ENCODE peak calls at places on chromosomes 13 and 19, in four cellular contexts. N is H1, B is K562, J is GM12878. S is an unnamed sample. For H3K4me1, the result is how much of the 10 kb centered on the place peaks cover.

GRCh38 chr13:28750187-28751045 is 31.6 kb upstream of the SLC46A3 start:
- DNase-seq in J (no peak), B (no peak), N (no peak), S (no peak)

GRCh38 chr19:6392219-6393073 is 518 bp downstream of the GTF2F1 start:
- DNase-seq in N (no peak), J (no peak), B (peak), S (no peak)

GRCh38 chr19:15289673-15290072 is 42.7 kb downstream of the BRD4 start:
- DNase-seq in N (no peak), J (no peak), B (no peak), S (no peak)

GRCh38 chr13:39215971-39216370 is 177.7 kb downstream of the NHLRC3 start:
- DNase-seq in J (no peak), N (no peak), B (no peak), S (no peak)

GRCh38 chr19:49506575-49507105 is 5.8 kb upstream of the FCGRT start:
- DNase-seq in J (no peak), B (peak), N (no peak), S (peak)

GRCh38 chr19:36686365-36687213 is 823 bp upstream of the ZNF567 start:
- DNase-seq in J (no peak), N (no peak), B (no peak), S (no peak)

GRCh38 chr19:36152061-36152885 is at the start of gene COX7A1:
- DNase-seq in B (peak), J (no peak), N (no peak), S (no peak)

GRCh38 chr13:31321457-31321856 is 121.7 kb downstream of the B3GLCT start:
- DNase-seq in J (no peak), B (no peak), N (no peak), S (no peak)

GRCh38 chr13:70457474-70457873 is 349.2 kb upstream of the KLHL1 start:
- DNase-seq in N (no peak), J (no peak), B (no peak), S (no peak)

GRCh38 chr13:96982672-96983071 is 11.6 kb downstream of the OXGR1 start:
- DNase-seq in B (no peak), J (no peak), N (no peak), S (no peak)

GRCh38 chr19:50762554-50762953 is 7.7 kb upstream of the GPR32 start:
- DNase-seq in N (no peak), J (no peak), B (no peak), S (no peak)

GRCh38 chr13:112879283-112879833 is 89.7 kb upstream of the MCF2L start:
- DNase-seq in J (no peak), N (no peak), B (no peak), S (no peak)

GRCh38 chr19:45508931-45509691 is 1.8 kb downstream of the VASP start:
- DNase-seq in J (peak), N (no peak), B (peak), S (no peak)

GRCh38 chr19:7657047-7657779 is 11.6 kb upstream of the RETN start:
- DNase-seq in B (no peak), J (no peak), N (no peak), S (no peak)

GRCh38 chr19:58047672-58048071 is 11.4 kb upstream of the ZNF135 start:
- DNase-seq in B (no peak), N (no peak), J (no peak), S (no peak)

GRCh38 chr13:19586904-19587634 is 25.7 kb upstream of the TPTE2 start:
- DNase-seq in B (peak), N (no peak), J (peak), S (no peak)

GRCh38 chr19:31783592-31783991 is 434.4 kb upstream of the TSHZ3 start:
- DNase-seq in J (no peak), N (no peak), B (no peak), S (no peak)

GRCh38 chr19:29526730-29527499 is 1.1 kb downstream of the VSTM2B start:
- DNase-seq in J (no peak), N (no peak), B (peak), S (no peak)

GRCh38 chr19:2783781-2784145 is 690 bp upstream of the SGTA start:
- DNase-seq in B (no peak), N (no peak), J (no peak), S (no peak)

GRCh38 chr13:77502104-77502720 is 33.3 kb upstream of the SCEL start:
- DNase-seq in J (no peak), N (no peak), B (no peak), S (no peak)

GRCh38 chr19:44657211-44657921 is 13.7 kb downstream of the PVR start:
- DNase-seq in J (no peak), N (no peak), B (peak), S (peak)

GRCh38 chr13:112510987-112511715 is 76.8 kb downstream of the TUBGCP3 start:
- DNase-seq in J (no peak), B (no peak), N (no peak), S (no peak)

GRCh38 chr13:29593605-29594297 is 1.7 kb downstream of the SLC7A1 start:
- DNase-seq in B (no peak), J (no peak), N (no peak), S (no peak)

GRCh38 chr19:28199323-28199722 is 1013.6 kb downstream of the UQCRFS1 start:
- DNase-seq in J (no peak), B (no peak), N (no peak), S (no peak)

GRCh38 chr13:76326343-76326742 is 559.9 kb downstream of the KCTD12 start:
- DNase-seq in J (no peak), N (no peak), B (no peak), S (no peak)

GRCh38 chr19:51168571-51169282 is 26.6 kb downstream of the SIGLEC7 start:
- DNase-seq in N (no peak), B (no peak), J (no peak), S (no peak)

GRCh38 chr19:45468159-45468651 is 409 bp downstream of the FOSB start:
- DNase-seq in N (no peak), B (no peak), J (no peak), S (no peak)

GRCh38 chr19:35851213-35852028 is 883 bp downstream of the NPHS1 start:
- DNase-seq in N (no peak), B (peak), J (no peak), S (no peak)

GRCh38 chr13:98239156-98240076 is 62.3 kb upstream of the RNF113B start:
- DNase-seq in J (no peak), B (no peak), N (peak), S (no peak)

GRCh38 chr19:39347332-39348227 is 5.4 kb downstream of the SAMD4B start:
- DNase-seq in J (no peak), B (no peak), N (no peak), S (no peak)

GRCh38 chr19:49556412-49557398 is 23.7 kb downstream of the NOSIP start:
- DNase-seq in B (no peak), N (peak), J (no peak), S (no peak)

GRCh38 chr19:48770223-48770622 is 14.9 kb downstream of the FGF21 start:
- DNase-seq in N (no peak), B (no peak), J (no peak), S (no peak)

GRCh38 chr13:97298816-97299215 is 76.7 kb downstream of the MBNL2 start:
- DNase-seq in N (no peak), B (no peak), J (no peak), S (no peak)

GRCh38 chr19:8571006-8571411 is 6.2 kb downstream of the MYO1F start:
- DNase-seq in J (no peak), N (no peak), B (no peak), S (no peak)

GRCh38 chr13:23392925-23393645 is 40.4 kb downstream of the SACS start:
- DNase-seq in B (no peak), J (no peak), N (no peak), S (no peak)

GRCh38 chr13:98520674-98521449 is 56.0 kb downstream of the STK24 start:
- DNase-seq in J (no peak), B (no peak), N (no peak), S (no peak)

GRCh38 chr13:104530741-104531140 is 1464.5 kb upstream of the SLC10A2 start:
- DNase-seq in B (no peak), J (no peak), N (no peak), S (no peak)

GRCh38 chr19:49042177-49042576 is 1.5 kb upstream of the CGB5 start:
- DNase-seq in J (no peak), N (no peak), B (no peak), S (no peak)

GRCh38 chr13:77265336-77265735 is 61.6 kb downstream of the MYCBP2 start:
- DNase-seq in J (no peak), N (no peak), B (no peak), S (no peak)

GRCh38 chr13:93700115-93700514 is 473.5 kb downstream of the GPC6 start:
- DNase-seq in J (no peak), B (no peak), N (no peak), S (no peak)

GRCh38 chr13:93698016-93698613 is 471.5 kb downstream of the GPC6 start:
- DNase-seq in J (no peak), B (no peak), N (no peak), S (no peak)
- TF ChIP-seq ZNF274 in J (no peak), B (no peak), N (no peak), S (no peak)

GRCh38 chr19:1438933-1439358 is 750 bp downstream of the RPS15 start:
- DNase-seq in B (no peak), J (no peak), N (no peak), S (no peak)
- H3K4me1 ChIP-seq in B (half or more), J (under half), N (under half), S (under half)

DNA sequence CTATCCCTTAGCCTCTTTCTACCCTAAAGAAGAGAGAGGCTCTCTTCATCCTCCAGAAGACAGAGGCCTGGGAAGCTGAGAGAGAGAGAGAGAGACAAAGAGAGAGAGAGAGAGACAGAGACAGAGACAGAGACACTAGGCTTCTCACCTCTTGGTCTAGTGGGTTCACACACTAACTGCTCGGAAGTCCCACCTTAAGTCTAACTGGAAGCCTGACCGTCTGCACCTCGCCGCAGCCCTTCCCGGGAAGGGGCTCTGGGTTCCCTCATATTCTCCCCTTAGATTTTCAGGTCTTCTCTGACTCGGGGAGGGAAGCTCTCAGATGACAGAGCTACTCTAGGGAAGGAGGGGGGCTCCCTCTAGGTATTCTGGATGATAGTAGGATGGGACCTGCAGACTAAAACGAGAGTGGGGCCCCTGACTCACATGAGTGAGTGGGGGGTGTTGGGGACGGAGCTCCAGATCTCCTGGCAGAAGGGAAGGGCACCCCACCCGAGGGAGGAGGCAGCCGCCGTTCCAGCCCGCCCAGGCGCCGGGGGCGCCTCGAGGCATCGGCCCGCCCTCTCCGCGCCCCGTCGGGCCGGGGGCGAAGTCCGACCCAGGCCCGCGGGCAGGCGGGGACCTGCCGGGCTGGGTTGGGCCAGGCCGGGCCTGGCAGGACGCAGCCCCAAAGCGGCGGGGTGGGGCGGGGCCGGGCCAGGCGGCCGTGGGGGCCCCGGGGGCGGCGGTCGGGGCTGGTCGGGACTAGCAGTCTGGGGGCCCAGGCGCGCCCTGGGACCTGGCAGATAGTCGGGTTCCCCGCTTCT is 2.0 kb upstream of the JUNB start:
- DNase-seq in J (no peak), N (no peak), B (no peak), S (no peak)
- H3K4me3 ChIP-seq in J (peak), N (peak), B (peak), S (peak)

GRCh38 chr13:111380431-111380830 is 60.0 kb downstream of the TEX29 start:
- DNase-seq in B (no peak), N (no peak), J (no peak), S (no peak)

GRCh38 chr13:111383591-111384440 is 63.4 kb downstream of the TEX29 start:
- DNase-seq in B (no peak), N (no peak), J (no peak), S (no peak)

GRCh38 chr13:111382877-111383276 is 62.4 kb downstream of the TEX29 start:
- DNase-seq in B (no peak), N (no peak), J (no peak), S (no peak)

GRCh38 chr13:111384441-111385181 is 64.2 kb downstream of the TEX29 start:
- DNase-seq in B (no peak), J (no peak), N (no peak), S (no peak)

DNA sequence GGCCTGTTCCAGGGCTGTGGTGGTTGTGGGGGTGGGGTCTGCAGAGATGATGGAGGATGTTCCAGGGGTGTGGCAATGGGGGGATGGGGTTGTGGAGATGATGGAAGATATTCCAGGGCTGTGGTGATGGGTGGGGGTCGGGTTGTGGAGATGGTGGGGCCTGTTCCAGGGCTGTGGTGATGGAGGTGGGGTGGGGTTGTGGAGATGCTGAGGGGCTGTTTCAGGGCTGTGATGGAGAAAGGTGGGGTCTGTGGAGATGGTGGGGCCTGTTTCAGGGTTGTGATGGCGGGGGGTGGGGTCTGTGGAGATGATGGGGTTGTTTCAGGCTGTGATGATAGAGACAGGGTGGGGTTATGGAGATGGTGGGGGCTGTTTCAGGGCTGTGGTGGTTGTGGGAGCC is 62.0 kb downstream of the TEX29 start:
- DNase-seq in J (no peak), N (no peak), B (no peak), S (no peak)
- TF ChIP-seq ZNF274 in J (no peak), N (no peak), B (no peak), S (no peak)

GRCh38 chr13:114097893-114098688 is 34.3 kb downstream of the RASA3 start:
- DNase-seq in J (no peak), B (no peak), N (no peak), S (no peak)
- H3K4me1 ChIP-seq in J (under half), B (under half), N (under half), S (under half)

GRCh38 chr19:18435848-18436631 is 1.9 kb downstream of the ISYNA1 start:
- DNase-seq in N (no peak), J (no peak), B (no peak), S (no peak)

GRCh38 chr19:18435185-18435841 is 2.6 kb downstream of the ISYNA1 start:
- DNase-seq in B (no peak), J (no peak), N (no peak), S (no peak)

GRCh38 chr19:18433735-18434398 is 4.1 kb downstream of the ISYNA1 start:
- DNase-seq in J (no peak), N (no peak), B (peak), S (no peak)

GRCh38 chr19:18433039-18433691 is 4.8 kb downstream of the ISYNA1 start:
- DNase-seq in J (no peak), B (peak), N (no peak), S (no peak)

DNA sequence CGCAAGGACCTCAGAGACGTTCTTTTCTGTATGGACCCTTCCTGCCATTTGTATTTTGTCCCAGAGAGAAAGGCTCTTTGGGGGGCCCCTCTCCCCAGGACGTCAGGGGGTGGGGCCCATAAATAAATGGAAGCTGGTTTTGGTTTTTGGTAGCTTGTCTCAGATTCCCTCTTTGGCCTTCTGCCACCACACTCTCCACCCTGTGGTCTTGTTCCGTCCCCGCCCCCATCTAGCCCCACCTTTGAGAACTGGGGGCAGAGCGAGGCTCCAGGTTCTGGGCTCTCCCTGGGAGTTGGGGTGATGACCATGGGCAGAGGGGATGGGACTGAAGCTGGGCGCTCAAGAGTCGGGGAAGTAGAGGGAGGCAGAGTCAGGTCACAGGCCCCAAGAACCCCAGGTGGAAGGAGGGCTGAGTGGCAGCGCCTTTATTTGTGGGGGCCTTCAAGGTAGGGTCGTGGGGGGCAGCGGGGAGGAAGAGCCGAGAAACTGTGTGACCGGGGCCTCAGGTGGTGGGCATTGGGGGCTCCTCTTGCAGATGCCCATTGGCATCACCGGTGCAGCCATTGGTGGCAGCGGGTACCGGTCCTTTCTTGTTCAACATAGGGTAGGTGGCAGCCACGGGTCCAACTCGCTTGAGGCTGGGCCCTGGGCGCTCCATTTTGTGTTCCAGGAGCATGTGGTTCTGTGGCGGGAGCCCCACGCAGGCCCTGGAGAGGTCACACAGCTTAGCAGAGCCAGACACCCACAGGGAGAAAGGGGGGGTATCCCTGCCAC is 3.3 kb downstream of the ISYNA1 start:
- DNase-seq in B (no peak), J (no peak), N (no peak), S (no peak)
- H3K4me3 ChIP-seq in B (peak), J (peak), N (no peak), S (peak)

S was measured in NT2/D1.